ENCODE peak calls at places on chromosome 16, in four cellular contexts. C, W, R and M are unnamed samples.
A peak's percentile ranks its signal among the peaks of the same experiment; 100 is the strongest.

GRCh38 chr16:89096768-89097527 is 3.3 kb downstream of the ACSF3 start:
- DNase-seq in C (no peak), W (no peak), R (no peak), M (no peak)

GRCh38 chr16:69565611-69566436 is at the start of gene NFAT5:
- DNase-seq in C (peak; percentile 41), W (peak; percentile 97), R (peak; percentile 94), M (peak; percentile 76)

GRCh38 chr16:66420396-66420795 is 6.7 kb upstream of the BEAN1 start:
- DNase-seq in C (no peak), W (no peak), R (no peak), M (no peak)

GRCh38 chr16:83215417-83216001 is 588.7 kb downstream of the CDH13 start:
- DNase-seq in C (no peak), W (peak; percentile 85), R (peak; percentile 42), M (peak; percentile 62)

GRCh38 chr16:84738255-84739038 is 38.6 kb downstream of the USP10 start:
- DNase-seq in C (no peak), W (peak; percentile 91), R (peak; percentile 73), M (peak; percentile 37)

GRCh38 chr16:6111390-6111789 is 1013.8 kb upstream of the EEF2KMT start:
- DNase-seq in C (no peak), W (no peak), R (no peak), M (no peak)

GRCh38 chr16:23519282-23519681 is 9.0 kb upstream of the GGA2 start:
- DNase-seq in C (no peak), W (no peak), R (no peak), M (no peak)

GRCh38 chr16:70520612-70521297 is 2.6 kb downstream of the COG4 start:
- DNase-seq in C (peak; percentile 23), W (no peak), R (peak; percentile 60), M (peak; percentile 6)

GRCh38 chr16:31696968-31697743 is 169.5 kb downstream of the AHSP start:
- DNase-seq in C (peak; percentile 10), W (peak; percentile 50), R (peak; percentile 66), M (no peak)

GRCh38 chr16:2532494-2533141 is 1.4 kb upstream of the CEMP1 start:
- DNase-seq in C (no peak), W (peak; percentile 48), R (no peak), M (no peak)